ENCODE peak calls at places on chromosomes 12 and 14, in seven cellular contexts. One of them, this sample, is unnamed.
A peak's percentile ranks its signal among the peaks of the same experiment; 100 is the strongest.

GRCh38 chr12:50314629-50315312 is 31.5 kb upstream of the LIMA1 start:
- DNase-seq in stomach: no peak
- DNase-seq in GM23248: peak; percentile 62
- DNase-seq in IMR-90: peak; percentile 80
- DNase-seq in right lobe of liver: no peak
- DNase-seq in tibial artery: no peak
- DNase-seq in iPS DF 6.9: peak; percentile 35
- DNase-seq in this sample: no peak

GRCh38 chr12:109625131-109625559 is 51.6 kb downstream of the MVK start:
- DNase-seq in stomach: no peak
- DNase-seq in GM23248: peak; percentile 80
- DNase-seq in IMR-90: peak; percentile 20
- DNase-seq in right lobe of liver: no peak
- DNase-seq in tibial artery: no peak
- DNase-seq in iPS DF 6.9: no peak
- DNase-seq in this sample: no peak

GRCh38 chr14:64604854-64605253 is 55.1 kb downstream of the PPP1R36 start:
- DNase-seq in stomach: no peak
- DNase-seq in GM23248: no peak
- DNase-seq in IMR-90: no peak
- DNase-seq in right lobe of liver: no peak
- DNase-seq in tibial artery: no peak
- DNase-seq in iPS DF 6.9: no peak
- DNase-seq in this sample: no peak

GRCh38 chr12:89514751-89515150 is 9.8 kb downstream of the GALNT4 start:
- DNase-seq in stomach: no peak
- DNase-seq in GM23248: no peak
- DNase-seq in IMR-90: no peak
- DNase-seq in right lobe of liver: no peak
- DNase-seq in tibial artery: no peak
- DNase-seq in iPS DF 6.9: no peak
- DNase-seq in this sample: no peak

GRCh38 chr14:91873476-91874265 is 6.3 kb upstream of the TC2N start:
- DNase-seq in stomach: peak; percentile 59
- DNase-seq in GM23248: no peak
- DNase-seq in IMR-90: peak; percentile 21
- DNase-seq in right lobe of liver: no peak
- DNase-seq in tibial artery: no peak
- DNase-seq in iPS DF 6.9: no peak
- DNase-seq in this sample: peak; percentile 55

GRCh38 chr12:76123301-76124212 is 39.1 kb upstream of the NAP1L1 start:
- DNase-seq in stomach: no peak
- DNase-seq in GM23248: peak; percentile 77
- DNase-seq in IMR-90: peak; percentile 64
- DNase-seq in right lobe of liver: no peak
- DNase-seq in tibial artery: no peak
- DNase-seq in iPS DF 6.9: no peak
- DNase-seq in this sample: no peak

GRCh38 chr14:100283984-100284881 is 22.0 kb downstream of the SLC25A29 start:
- DNase-seq in stomach: peak; percentile 22
- DNase-seq in GM23248: no peak
- DNase-seq in IMR-90: no peak
- DNase-seq in right lobe of liver: no peak
- DNase-seq in tibial artery: no peak
- DNase-seq in iPS DF 6.9: no peak
- DNase-seq in this sample: no peak

GRCh38 chr12:26271889-26272492 is 76.6 kb downstream of the SSPN start:
- DNase-seq in stomach: peak; percentile 81
- DNase-seq in GM23248: peak; percentile 92
- DNase-seq in IMR-90: peak; percentile 96
- DNase-seq in right lobe of liver: no peak
- DNase-seq in tibial artery: peak; percentile 83
- DNase-seq in iPS DF 6.9: no peak
- DNase-seq in this sample: no peak

GRCh38 chr12:114685320-114685781 is 1.4 kb upstream of the TBX3 start:
- DNase-seq in stomach: no peak
- DNase-seq in GM23248: no peak
- DNase-seq in IMR-90: no peak
- DNase-seq in right lobe of liver: no peak
- DNase-seq in tibial artery: no peak
- DNase-seq in iPS DF 6.9: no peak
- DNase-seq in this sample: no peak

GRCh38 chr14:61429316-61429715 is 107.9 kb downstream of the PRKCH start:
- DNase-seq in stomach: no peak
- DNase-seq in GM23248: no peak
- DNase-seq in IMR-90: no peak
- DNase-seq in right lobe of liver: no peak
- DNase-seq in tibial artery: no peak
- DNase-seq in iPS DF 6.9: no peak
- DNase-seq in this sample: no peak
- H3K27ac ChIP-seq in stomach: no peak overlapping the region
- H3K27ac ChIP-seq in GM23248: no peak overlapping the region
- H3K27ac ChIP-seq in IMR-90: no peak overlapping the region
- H3K27ac ChIP-seq in right lobe of liver: no peak overlapping the region
- H3K27ac ChIP-seq in tibial artery: no peak overlapping the region
- H3K27ac ChIP-seq in iPS DF 6.9: no peak overlapping the region
- H3K27ac ChIP-seq in this sample: peak overlapping the region; percentile 23

GRCh38 chr12:69932154-69932553 is 107.1 kb downstream of the MYRFL start:
- DNase-seq in stomach: no peak
- DNase-seq in GM23248: no peak
- DNase-seq in IMR-90: no peak
- DNase-seq in right lobe of liver: no peak
- DNase-seq in tibial artery: no peak
- DNase-seq in iPS DF 6.9: peak; percentile 52
- DNase-seq in this sample: no peak

GRCh38 chr12:69936214-69936731 is 111.2 kb downstream of the MYRFL start:
- DNase-seq in stomach: no peak
- DNase-seq in GM23248: no peak
- DNase-seq in IMR-90: no peak
- DNase-seq in right lobe of liver: no peak
- DNase-seq in tibial artery: no peak
- DNase-seq in iPS DF 6.9: peak; percentile 63
- DNase-seq in this sample: no peak

GRCh38 chr12:69934011-69934410 is 109.0 kb downstream of the MYRFL start:
- DNase-seq in stomach: no peak
- DNase-seq in GM23248: no peak
- DNase-seq in IMR-90: no peak
- DNase-seq in right lobe of liver: no peak
- DNase-seq in tibial artery: no peak
- DNase-seq in iPS DF 6.9: no peak
- DNase-seq in this sample: no peak

GRCh38 chr12:69935651-69936100 is 110.6 kb downstream of the MYRFL start:
- DNase-seq in stomach: no peak
- DNase-seq in GM23248: peak; percentile 10
- DNase-seq in IMR-90: no peak
- DNase-seq in right lobe of liver: no peak
- DNase-seq in tibial artery: no peak
- DNase-seq in iPS DF 6.9: no peak
- DNase-seq in this sample: no peak

GRCh38 chr12:69933115-69933552 is 108.1 kb downstream of the MYRFL start:
- DNase-seq in stomach: no peak
- DNase-seq in GM23248: no peak
- DNase-seq in IMR-90: no peak
- DNase-seq in right lobe of liver: no peak
- DNase-seq in tibial artery: no peak
- DNase-seq in iPS DF 6.9: peak; percentile 61
- DNase-seq in this sample: no peak
- H3K27ac ChIP-seq in stomach: no peak overlapping the region
- H3K27ac ChIP-seq in GM23248: no peak overlapping the region
- H3K27ac ChIP-seq in IMR-90: no peak overlapping the region
- H3K27ac ChIP-seq in right lobe of liver: no peak overlapping the region
- H3K27ac ChIP-seq in tibial artery: no peak overlapping the region
- H3K27ac ChIP-seq in iPS DF 6.9: no peak overlapping the region
- H3K27ac ChIP-seq in this sample: no peak overlapping the region

GRCh38 chr14:76874734-76875133 is 48.5 kb downstream of the LRRC74A start:
- DNase-seq in stomach: no peak
- DNase-seq in GM23248: no peak
- DNase-seq in IMR-90: no peak
- DNase-seq in right lobe of liver: no peak
- DNase-seq in tibial artery: no peak
- DNase-seq in iPS DF 6.9: no peak
- DNase-seq in this sample: no peak
- H3K27ac ChIP-seq in stomach: no peak overlapping the region
- H3K27ac ChIP-seq in GM23248: no peak overlapping the region
- H3K27ac ChIP-seq in IMR-90: no peak overlapping the region
- H3K27ac ChIP-seq in right lobe of liver: no peak overlapping the region
- H3K27ac ChIP-seq in tibial artery: no peak overlapping the region
- H3K27ac ChIP-seq in iPS DF 6.9: no peak overlapping the region
- H3K27ac ChIP-seq in this sample: no peak overlapping the region

GRCh38 chr14:105526781-105527380 is 498 bp downstream of the TMEM121 start:
- DNase-seq in stomach: no peak
- DNase-seq in GM23248: peak; percentile 37
- DNase-seq in IMR-90: no peak
- DNase-seq in right lobe of liver: no peak
- DNase-seq in tibial artery: peak; percentile 65
- DNase-seq in iPS DF 6.9: no peak
- DNase-seq in this sample: no peak

GRCh38 chr14:105528859-105529505 is 2.6 kb downstream of the TMEM121 start:
- DNase-seq in stomach: no peak
- DNase-seq in GM23248: peak; percentile 27
- DNase-seq in IMR-90: no peak
- DNase-seq in right lobe of liver: no peak
- DNase-seq in tibial artery: peak; percentile 65
- DNase-seq in iPS DF 6.9: no peak
- DNase-seq in this sample: no peak

GRCh38 chr14:105527381-105528196 is 1.2 kb downstream of the TMEM121 start:
- DNase-seq in stomach: no peak
- DNase-seq in GM23248: no peak
- DNase-seq in IMR-90: no peak
- DNase-seq in right lobe of liver: no peak
- DNase-seq in tibial artery: peak; percentile 64
- DNase-seq in iPS DF 6.9: no peak
- DNase-seq in this sample: no peak

GRCh38 chr14:105529506-105530445 is 3.4 kb downstream of the TMEM121 start:
- DNase-seq in stomach: peak; percentile 50
- DNase-seq in GM23248: no peak
- DNase-seq in IMR-90: no peak
- DNase-seq in right lobe of liver: no peak
- DNase-seq in tibial artery: peak; percentile 66
- DNase-seq in iPS DF 6.9: no peak
- DNase-seq in this sample: no peak

GRCh38 chr14:105528197-105528858 is 1.9 kb downstream of the TMEM121 start:
- DNase-seq in stomach: peak; percentile 83
- DNase-seq in GM23248: peak; percentile 90
- DNase-seq in IMR-90: peak; percentile 62
- DNase-seq in right lobe of liver: peak; percentile 82
- DNase-seq in tibial artery: peak; percentile 86
- DNase-seq in iPS DF 6.9: peak; percentile 20
- DNase-seq in this sample: peak; percentile 74
- H3K27ac ChIP-seq in stomach: peak overlapping the region; percentile 70
- H3K27ac ChIP-seq in GM23248: no peak overlapping the region
- H3K27ac ChIP-seq in IMR-90: peak overlapping the region; percentile 17
- H3K27ac ChIP-seq in right lobe of liver: peak overlapping the region; percentile 31
- H3K27ac ChIP-seq in tibial artery: peak overlapping the region; percentile 60
- H3K27ac ChIP-seq in iPS DF 6.9: no peak overlapping the region
- H3K27ac ChIP-seq in this sample: no peak overlapping the region

DNA sequence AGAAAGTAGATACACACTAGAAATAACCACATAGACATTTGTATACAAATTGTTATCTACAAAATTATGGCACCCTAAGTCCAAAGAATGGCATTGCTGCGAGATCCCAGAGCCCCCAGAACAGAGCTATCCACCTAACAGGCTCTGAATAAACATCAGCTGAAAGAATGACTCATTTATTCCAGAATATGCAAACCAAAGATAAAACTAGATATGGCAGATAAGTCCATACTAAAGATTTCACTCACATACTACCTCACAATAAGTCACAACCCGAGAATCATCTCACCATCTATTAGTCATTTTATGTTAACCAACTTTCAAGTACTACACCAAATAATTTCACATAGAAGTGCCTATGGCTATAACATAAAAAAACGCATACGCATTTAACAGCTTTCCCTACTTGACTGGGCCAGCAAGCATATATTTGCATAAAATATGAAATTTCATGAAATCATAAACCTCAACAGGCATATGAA is 5.6 kb downstream of the CNIH1 start:
- DNase-seq in stomach: no peak
- DNase-seq in GM23248: peak; percentile 81
- DNase-seq in IMR-90: peak; percentile 84
- DNase-seq in right lobe of liver: no peak
- DNase-seq in tibial artery: no peak
- DNase-seq in iPS DF 6.9: no peak
- DNase-seq in this sample: peak; percentile 14
- H3K27ac ChIP-seq in stomach: no peak overlapping the region
- H3K27ac ChIP-seq in GM23248: peak overlapping the region; percentile 68
- H3K27ac ChIP-seq in IMR-90: no peak overlapping the region
- H3K27ac ChIP-seq in right lobe of liver: no peak overlapping the region
- H3K27ac ChIP-seq in tibial artery: no peak overlapping the region
- H3K27ac ChIP-seq in iPS DF 6.9: no peak overlapping the region
- H3K27ac ChIP-seq in this sample: peak overlapping the region; percentile 45

GRCh38 chr12:68370006-68370590 is 37.9 kb upstream of the MDM1 start:
- DNase-seq in stomach: no peak
- DNase-seq in GM23248: no peak
- DNase-seq in IMR-90: no peak
- DNase-seq in right lobe of liver: no peak
- DNase-seq in tibial artery: no peak
- DNase-seq in iPS DF 6.9: no peak
- DNase-seq in this sample: no peak
- H3K27ac ChIP-seq in stomach: no peak overlapping the region
- H3K27ac ChIP-seq in GM23248: no peak overlapping the region
- H3K27ac ChIP-seq in IMR-90: no peak overlapping the region
- H3K27ac ChIP-seq in right lobe of liver: no peak overlapping the region
- H3K27ac ChIP-seq in tibial artery: no peak overlapping the region
- H3K27ac ChIP-seq in iPS DF 6.9: no peak overlapping the region
- H3K27ac ChIP-seq in this sample: no peak overlapping the region

GRCh38 chr12:31322651-31323248 is 3.2 kb downstream of the SINHCAF start:
- DNase-seq in stomach: no peak
- DNase-seq in GM23248: peak; percentile 21
- DNase-seq in IMR-90: peak; percentile 59
- DNase-seq in right lobe of liver: no peak
- DNase-seq in tibial artery: no peak
- DNase-seq in iPS DF 6.9: no peak
- DNase-seq in this sample: no peak

GRCh38 chr12:31324116-31324844 is 1.7 kb downstream of the SINHCAF start:
- DNase-seq in stomach: peak; percentile 83
- DNase-seq in GM23248: peak; percentile 86
- DNase-seq in IMR-90: peak; percentile 73
- DNase-seq in right lobe of liver: peak; percentile 70
- DNase-seq in tibial artery: peak; percentile 77
- DNase-seq in iPS DF 6.9: no peak
- DNase-seq in this sample: peak; percentile 74

GRCh38 chr12:31323466-31324115 is 2.4 kb downstream of the SINHCAF start:
- DNase-seq in stomach: peak; percentile 51
- DNase-seq in GM23248: peak; percentile 3
- DNase-seq in IMR-90: no peak
- DNase-seq in right lobe of liver: peak; percentile 82
- DNase-seq in tibial artery: peak; percentile 68
- DNase-seq in iPS DF 6.9: no peak
- DNase-seq in this sample: peak; percentile 44

GRCh38 chr12:31318870-31319269 is 7.1 kb downstream of the SINHCAF start:
- DNase-seq in stomach: no peak
- DNase-seq in GM23248: no peak
- DNase-seq in IMR-90: no peak
- DNase-seq in right lobe of liver: no peak
- DNase-seq in tibial artery: no peak
- DNase-seq in iPS DF 6.9: no peak
- DNase-seq in this sample: no peak

GRCh38 chr12:31321565-31322228 is 4.3 kb downstream of the SINHCAF start:
- DNase-seq in stomach: no peak
- DNase-seq in GM23248: peak; percentile 27
- DNase-seq in IMR-90: peak; percentile 62
- DNase-seq in right lobe of liver: no peak
- DNase-seq in tibial artery: no peak
- DNase-seq in iPS DF 6.9: no peak
- DNase-seq in this sample: no peak
- H3K27ac ChIP-seq in stomach: no peak overlapping the region
- H3K27ac ChIP-seq in GM23248: no peak overlapping the region
- H3K27ac ChIP-seq in IMR-90: no peak overlapping the region
- H3K27ac ChIP-seq in right lobe of liver: no peak overlapping the region
- H3K27ac ChIP-seq in tibial artery: no peak overlapping the region
- H3K27ac ChIP-seq in iPS DF 6.9: no peak overlapping the region
- H3K27ac ChIP-seq in this sample: peak overlapping the region; percentile 87